ENCODE peak calls at places on chromosomes 16 and 17, in five cellular contexts. T is A549, M is AG04449, J is HFF-Myc, P is ascending aorta. C is an unnamed sample.

GRCh38 chr16:83335076-83335475 is 472.7 kb upstream of the HSBP1 start:
- DNase-seq in T (no peak), M (no peak), J (no peak), P (no peak), C (no peak)

GRCh38 chr17:43800736-43801135 is 20.5 kb downstream of the CFAP97D1 start:
- DNase-seq in T (no peak), M (no peak), J (no peak), P (no peak), C (no peak)

GRCh38 chr17:81412490-81413093 is 17.3 kb downstream of the BAHCC1 start:
- DNase-seq in T (no peak), M (no peak), J (no peak), P (no peak), C (no peak)

GRCh38 chr16:10738231-10739077 is 5.2 kb upstream of the NUBP1 start:
- DNase-seq in T (peak), M (no peak), J (no peak), P (peak), C (no peak)

GRCh38 chr17:66228887-66229782 is at the start of gene APOH:
- DNase-seq in T (peak), M (no peak), J (no peak), P (no peak), C (no peak)

GRCh38 chr17:4635823-4636375 is 5.6 kb downstream of the ALOX15 start:
- DNase-seq in T (no peak), M (no peak), J (no peak), P (peak), C (no peak)

GRCh38 chr17:48592592-48592991 is 987 bp downstream of the HOXB5 start:
- DNase-seq in T (no peak), M (no peak), J (no peak), P (no peak), C (no peak)

GRCh38 chr16:23064642-23065041 is 84.6 kb downstream of the USP31 start:
- DNase-seq in T (no peak), M (no peak), J (no peak), P (no peak), C (no peak)

GRCh38 chr17:60345233-60345632 is 46.7 kb downstream of the USP32 start:
- DNase-seq in T (no peak), M (no peak), J (no peak), P (no peak), C (no peak)

GRCh38 chr16:57600048-57600835 is 28.2 kb upstream of the ADGRG1 start:
- DNase-seq in T (peak), M (no peak), J (no peak), P (peak), C (no peak)

GRCh38 chr17:43042025-43042424 is 17.0 kb downstream of the RND2 start:
- DNase-seq in T (no peak), M (no peak), J (no peak), P (no peak), C (no peak)

GRCh38 chr16:88363239-88363891 is 19.4 kb upstream of the ZNF469 start:
- DNase-seq in T (no peak), M (no peak), J (no peak), P (no peak), C (no peak)

GRCh38 chr16:35194681-35195080 is 1735.3 kb downstream of the TP53TG3F start:
- DNase-seq in T (no peak), M (no peak), J (no peak), P (no peak), C (no peak)

GRCh38 chr16:35196313-35196712 is 1736.9 kb downstream of the TP53TG3F start:
- DNase-seq in T (no peak), M (no peak), J (no peak), P (no peak), C (no peak)

GRCh38 chr16:35195864-35196216 is 1736.4 kb downstream of the TP53TG3F start:
- DNase-seq in T (no peak), M (no peak), J (no peak), P (no peak), C (no peak)

GRCh38 chr16:35193956-35194355 is 1734.5 kb downstream of the TP53TG3F start:
- DNase-seq in T (no peak), M (no peak), J (no peak), P (no peak), C (no peak)

DNA sequence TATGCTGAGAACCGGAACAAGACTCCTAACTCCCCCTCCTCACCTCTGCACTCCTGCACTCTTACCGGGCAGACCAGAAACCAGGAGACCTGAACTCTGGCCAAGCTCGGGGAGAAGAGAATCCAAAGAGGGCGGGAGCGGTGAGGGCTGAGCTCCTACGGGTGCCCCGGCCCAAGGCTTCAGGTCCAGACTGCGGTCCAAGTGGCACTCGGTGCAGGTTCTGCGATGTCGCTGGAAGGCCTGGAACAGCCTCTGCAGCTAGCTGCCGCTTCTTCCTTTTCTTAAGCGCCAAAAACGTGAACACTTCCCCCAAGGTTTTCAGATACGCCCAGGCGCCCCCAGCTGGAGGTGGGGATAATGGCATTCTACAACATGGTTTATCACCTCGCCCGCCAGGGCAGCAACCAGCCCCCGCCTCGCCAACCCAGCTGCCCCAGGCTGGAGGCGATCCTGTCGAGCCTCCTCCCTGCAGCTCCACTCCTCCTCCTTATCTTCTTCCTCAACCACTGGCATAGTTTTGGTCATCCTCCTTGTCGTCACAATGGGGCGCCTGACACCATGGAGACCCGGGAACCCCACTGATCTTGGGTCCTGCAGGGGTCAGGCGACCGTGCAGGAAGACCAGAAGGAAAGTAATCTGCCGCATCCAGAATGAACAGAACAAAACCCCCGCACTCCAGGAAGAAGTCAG is 1735.9 kb downstream of the TP53TG3F start:
- DNase-seq in T (no peak), M (no peak), J (no peak), P (no peak), C (no peak)
- TF ChIP-seq CTCF in T (no peak), M (no peak), J (no peak), P (no peak), C (no peak)

DNA sequence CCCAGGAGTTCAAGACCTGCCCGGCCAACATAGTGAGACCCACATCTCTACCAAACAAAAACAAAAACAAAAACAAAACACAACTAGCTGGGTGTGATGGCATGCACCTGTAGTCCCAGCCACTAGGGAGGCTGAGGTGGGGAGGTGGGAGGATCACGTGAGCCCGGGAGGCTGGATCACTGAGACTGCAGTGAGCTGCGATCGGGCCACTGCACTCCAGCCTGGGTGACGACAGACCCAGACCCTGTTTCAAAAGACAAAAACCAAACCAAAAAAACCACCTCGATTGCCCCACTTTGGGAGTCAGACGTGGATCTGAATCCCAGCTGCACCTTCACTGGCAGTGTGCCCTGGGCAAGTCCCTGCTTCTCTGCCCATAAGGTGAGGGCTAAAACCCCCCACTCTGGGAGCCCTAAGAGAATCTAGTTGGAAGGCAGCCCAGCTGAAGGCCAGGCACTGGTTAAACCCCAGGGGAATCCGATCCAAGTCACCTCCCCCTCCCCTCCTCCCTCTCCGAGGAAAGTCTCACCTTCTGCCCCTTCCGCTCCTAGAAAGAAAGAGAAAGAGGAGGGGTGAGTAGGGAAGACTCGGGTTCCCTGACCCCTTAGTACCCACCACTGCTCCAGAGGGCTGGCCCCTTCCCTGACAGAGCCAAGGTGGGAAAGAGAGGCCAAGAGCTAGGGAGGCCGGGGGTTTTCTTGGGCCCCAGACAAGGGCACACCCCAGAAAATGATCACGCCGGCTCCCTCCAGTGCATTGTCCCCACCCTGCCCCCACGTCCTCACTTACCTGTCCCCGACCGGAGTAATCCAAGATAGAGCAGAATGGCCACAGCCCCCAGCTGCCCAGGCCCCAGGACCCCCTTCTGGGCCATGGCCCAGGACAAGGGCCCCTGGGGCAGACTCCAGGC is 647 bp downstream of the PRSS8 start:
- DNase-seq in T (no peak), M (no peak), J (no peak), P (no peak), C (no peak)
- TF ChIP-seq CTCF in T (no peak), M (no peak), J (no peak), P (no peak), C (no peak)

DNA sequence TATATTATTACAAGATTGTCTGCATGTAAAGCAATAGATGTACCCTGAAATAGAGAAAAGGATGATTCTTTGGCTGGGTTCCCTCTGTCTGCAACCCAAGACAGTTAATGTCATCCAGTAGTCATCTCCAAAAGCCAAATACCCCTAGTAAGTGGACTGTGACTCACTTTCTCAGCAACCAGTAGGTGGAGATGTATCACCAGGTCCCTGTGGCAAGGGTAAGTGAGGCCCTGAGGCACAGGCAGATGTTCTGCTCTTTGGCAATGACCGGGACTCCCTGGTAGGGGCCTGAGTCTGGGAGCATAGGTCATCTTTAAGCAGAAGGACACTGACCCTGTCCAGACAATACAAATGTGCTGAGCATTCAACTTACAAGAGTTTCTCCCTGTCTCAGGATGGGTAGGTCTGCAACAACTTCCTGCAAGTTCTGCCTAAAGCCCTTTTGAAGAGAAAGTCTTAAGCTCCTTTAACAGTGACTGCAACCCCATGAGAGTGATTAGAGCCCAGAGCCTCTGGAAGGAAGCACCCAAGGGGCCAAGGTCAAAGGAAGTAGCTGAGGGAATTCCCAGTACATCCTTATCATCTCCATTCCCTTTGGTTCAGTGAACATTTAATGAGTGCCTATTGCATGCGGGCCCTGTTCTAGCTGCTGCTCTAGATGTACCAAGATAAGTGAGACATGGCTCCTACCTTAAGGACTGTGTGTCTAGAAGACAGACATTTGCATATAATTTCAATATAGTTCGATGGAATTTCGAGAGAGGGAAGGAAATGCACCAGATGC is 31.9 kb downstream of the PMP22 start:
- DNase-seq in T (peak), M (peak), J (peak), P (no peak), C (no peak)
- TF ChIP-seq CTCF in T (peak), M (peak), J (peak), P (no peak), C (no peak)

GRCh38 chr17:74361613-74362391 is at the start of gene BTBD17:
- DNase-seq in T (peak), M (no peak), J (no peak), P (no peak), C (peak)

GRCh38 chr17:74362811-74363498 is 1.3 kb upstream of the BTBD17 start:
- DNase-seq in T (no peak), M (no peak), J (no peak), P (no peak), C (no peak)

GRCh38 chr17:74358696-74359095 is 3.0 kb downstream of the BTBD17 start:
- DNase-seq in T (no peak), M (no peak), J (no peak), P (no peak), C (no peak)

GRCh38 chr17:74359916-74360315 is 1.8 kb downstream of the BTBD17 start:
- DNase-seq in T (no peak), M (no peak), J (no peak), P (no peak), C (no peak)

DNA sequence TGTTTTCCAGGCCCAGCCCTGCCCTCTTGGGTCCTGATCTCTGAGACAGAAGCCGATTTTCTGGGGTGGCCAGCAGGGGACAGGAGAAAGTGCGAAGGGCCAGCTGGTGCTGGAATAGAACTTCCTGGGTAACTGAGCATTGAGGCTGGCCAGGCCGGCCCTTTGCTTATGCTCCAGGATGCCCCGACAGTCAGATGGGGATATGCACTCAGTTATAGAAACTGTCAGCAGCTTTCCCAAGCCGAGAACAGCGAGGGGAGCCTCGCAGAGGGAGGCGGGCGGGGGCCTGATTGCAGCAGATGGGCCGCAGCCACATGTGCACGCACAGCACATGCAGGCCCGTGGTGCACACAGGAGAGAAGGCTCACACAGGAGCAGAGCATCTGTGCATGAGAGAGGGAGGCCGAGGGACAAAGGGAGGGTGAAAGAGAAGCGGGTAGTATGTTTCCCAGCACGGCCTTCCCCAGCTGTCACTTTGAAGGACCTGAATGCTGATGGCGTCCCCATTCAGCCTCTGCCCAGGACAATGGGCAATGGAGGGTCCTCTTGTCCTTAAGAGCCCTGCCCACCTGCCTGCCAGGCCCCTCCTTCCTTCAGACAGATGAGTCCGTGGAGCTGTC is 565 bp downstream of the BTBD17 start:
- DNase-seq in T (no peak), M (no peak), J (no peak), P (no peak), C (no peak)
- TF ChIP-seq CTCF in T (no peak), M (no peak), J (no peak), P (no peak), C (no peak)

GRCh38 chr17:36837616-36838272 is 99.5 kb upstream of the LHX1 start:
- DNase-seq in T (no peak), M (no peak), J (no peak), P (no peak), C (no peak)
- TF ChIP-seq CTCF in T (no peak), M (no peak), J (no peak), P (no peak), C (no peak)

DNA sequence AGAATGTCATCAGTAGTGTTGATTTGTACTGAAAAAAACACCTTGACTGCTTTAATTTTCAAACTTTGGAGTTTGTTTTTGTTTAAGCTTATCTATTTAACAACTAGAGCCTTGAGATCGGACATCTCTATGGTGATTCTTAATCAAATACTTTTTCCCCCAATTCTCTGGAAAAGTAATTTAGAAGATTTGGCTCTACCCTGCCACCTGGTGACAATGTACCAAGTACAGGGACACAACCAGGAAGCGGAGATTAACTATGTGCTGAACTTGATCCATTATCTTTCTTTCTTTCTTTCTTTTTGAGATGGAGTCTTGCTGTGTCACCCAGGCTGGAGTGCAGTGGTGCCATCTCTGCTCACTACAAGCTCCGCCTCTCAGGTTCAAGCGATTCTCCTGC is 30.8 kb downstream of the USP43 start:
- DNase-seq in T (no peak), M (no peak), J (no peak), P (no peak), C (no peak)
- TF ChIP-seq CTCF in T (peak), M (no peak), J (peak), P (no peak), C (no peak)

GRCh38 chr17:79923974-79924638 is 84.9 kb upstream of the CBX4 start:
- DNase-seq in T (no peak), M (no peak), J (no peak), P (no peak), C (no peak)
- TF ChIP-seq CTCF in T (peak), M (peak), J (peak), P (no peak), C (no peak)

GRCh38 chr17:9522074-9522473 is 53.5 kb downstream of the STX8 start:
- DNase-seq in T (peak), M (no peak), J (peak), P (no peak), C (no peak)
- TF ChIP-seq CTCF in T (peak), M (peak), J (peak), P (peak), C (no peak)

C was measured in omental fat pad.